ENCODE peak calls at places on chromosomes 3 and 15, in five cellular contexts. O, L, B, H and K are unnamed samples.

GRCh38 chr15:67463488-67463887 is 57.4 kb upstream of the C15orf61 start:
- DNase-seq in O (no peak), B (no peak), H (no peak), L (no peak), K (no peak)

GRCh38 chr3:37855363-37855970 is 6.2 kb upstream of the CTDSPL start:
- DNase-seq in L (peak), O (peak), H (peak), B (peak), K (peak)

GRCh38 chr3:42844815-42845214 is 30.9 kb downstream of the CYP8B1 start:
- DNase-seq in B (no peak), H (no peak), L (no peak), O (no peak), K (no peak)

GRCh38 chr3:196108075-196108743 is 26.3 kb upstream of the TFRC start:
- DNase-seq in L (no peak), H (no peak), O (peak), B (no peak), K (no peak)

GRCh38 chr15:97893988-97894387 is 66.5 kb upstream of the ARRDC4 start:
- DNase-seq in B (no peak), O (no peak), L (no peak), H (no peak), K (no peak)

GRCh38 chr3:6679510-6679909 is 181.4 kb upstream of the GRM7 start:
- DNase-seq in H (no peak), L (no peak), O (no peak), B (no peak), K (no peak)

GRCh38 chr3:41075958-41076357 is 123.3 kb upstream of the CTNNB1 start:
- DNase-seq in O (no peak), B (no peak), L (no peak), H (peak), K (no peak)

GRCh38 chr3:39096775-39097174 is 10.7 kb downstream of the GORASP1 start:
- DNase-seq in H (no peak), L (no peak), O (no peak), B (no peak), K (peak)

GRCh38 chr3:8769088-8769822 is at the start of gene OXTR:
- DNase-seq in H (peak), L (peak), O (no peak), B (peak), K (peak)

DNA sequence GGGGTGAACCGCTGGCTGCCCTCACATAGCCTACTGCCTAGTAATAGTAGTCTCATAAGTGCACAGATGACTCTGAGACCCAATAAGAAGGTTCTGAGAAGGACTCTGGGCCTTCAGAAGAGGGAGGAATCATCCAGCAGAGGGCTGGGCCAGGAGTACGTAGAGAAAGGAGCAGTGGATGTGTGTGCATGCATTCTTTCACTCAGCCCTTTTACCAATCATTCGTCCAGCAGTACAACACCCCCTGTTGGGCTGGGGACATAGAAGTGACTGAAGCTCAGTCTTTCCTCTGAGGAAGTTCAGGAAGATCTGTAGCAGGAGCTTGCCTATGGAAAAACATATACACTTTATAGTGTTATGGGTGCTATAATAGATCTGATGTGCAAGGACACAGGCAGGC is 333.1 kb downstream of the CLSTN2 start:
- DNase-seq in L (no peak), H (no peak), B (no peak), O (no peak), K (no peak)
- TF ChIP-seq CTCF in L (no peak), H (no peak), B (no peak), O (no peak), K (no peak)

GRCh38 chr15:101126618-101127502 is 125.0 kb downstream of the CHSY1 start:
- DNase-seq in L (no peak), O (no peak), B (no peak), H (peak), K (no peak)
- TF ChIP-seq CTCF in L (no peak), O (no peak), B (no peak), H (no peak), K (no peak)

GRCh38 chr3:79820089-79820488 is 52.3 kb upstream of the ROBO1 start:
- DNase-seq in B (no peak), O (no peak), H (no peak), L (no peak), K (no peak)

GRCh38 chr3:79818015-79818414 is 50.2 kb upstream of the ROBO1 start:
- DNase-seq in H (no peak), O (no peak), L (no peak), B (no peak), K (no peak)

GRCh38 chr3:79815478-79815877 is 47.7 kb upstream of the ROBO1 start:
- DNase-seq in L (no peak), B (no peak), H (no peak), O (no peak), K (no peak)

GRCh38 chr3:79822076-79822475 is 54.3 kb upstream of the ROBO1 start:
- DNase-seq in L (no peak), H (no peak), O (no peak), B (no peak), K (no peak)

DNA sequence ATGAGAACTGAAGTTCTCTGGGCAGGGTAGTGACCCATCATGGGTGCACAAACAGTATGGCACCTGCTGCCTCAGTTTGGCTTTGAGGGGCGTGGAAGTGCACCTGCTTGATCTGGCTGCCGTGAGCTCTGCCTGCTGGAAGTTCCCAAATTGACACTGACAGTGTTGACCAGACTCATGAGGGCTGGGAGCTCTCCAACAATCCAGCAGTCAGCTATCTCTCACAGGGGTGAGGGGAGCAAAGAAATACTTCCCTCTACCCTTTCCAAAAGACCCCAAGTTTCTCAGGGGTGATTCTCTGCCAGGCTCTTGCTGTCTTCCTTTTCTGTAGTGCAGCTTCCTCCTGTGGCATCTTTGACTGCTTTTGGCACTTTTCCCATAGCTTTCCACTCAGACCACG is 49.4 kb upstream of the ROBO1 start:
- DNase-seq in H (no peak), L (no peak), O (no peak), B (no peak), K (no peak)
- TF ChIP-seq CTCF in H (no peak), L (no peak), O (no peak), B (no peak), K (no peak)

GRCh38 chr3:128849776-128850542 is 29.5 kb upstream of the ACAD9 start:
- DNase-seq in L (no peak), O (no peak), H (peak), B (no peak), K (no peak)
- TF ChIP-seq CTCF in L (no peak), O (no peak), H (peak), B (no peak), K (no peak)

GRCh38 chr3:122001892-122002291 is 20.2 kb downstream of the ILDR1 start:
- DNase-seq in H (no peak), B (no peak), L (no peak), O (no peak), K (no peak)

GRCh38 chr3:122005033-122005565 is 16.9 kb downstream of the ILDR1 start:
- DNase-seq in O (peak), L (no peak), B (no peak), H (no peak), K (no peak)

GRCh38 chr3:122003596-122003995 is 18.5 kb downstream of the ILDR1 start:
- DNase-seq in B (no peak), H (no peak), O (no peak), L (no peak), K (no peak)

GRCh38 chr3:122004123-122004522 is 17.9 kb downstream of the ILDR1 start:
- DNase-seq in L (no peak), H (peak), O (no peak), B (no peak), K (no peak)

DNA sequence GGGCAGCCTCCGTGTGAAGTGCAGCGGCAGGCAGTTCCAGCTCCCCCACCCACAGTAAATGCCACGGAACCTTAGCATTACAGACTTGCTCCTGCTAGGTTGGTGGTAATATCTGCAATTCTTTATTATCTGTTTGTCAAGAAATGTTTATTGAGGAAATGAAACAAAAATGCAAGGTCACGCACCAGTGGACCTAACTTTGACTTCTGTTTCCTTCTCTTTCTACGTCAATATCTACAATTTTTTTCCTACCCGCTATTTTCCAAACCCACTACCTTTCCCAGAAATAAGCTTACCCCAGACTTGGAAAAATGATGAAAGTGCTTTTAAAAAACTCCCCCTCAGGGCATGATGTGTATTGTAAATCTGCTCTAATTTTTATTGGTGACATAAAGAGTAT is 18.9 kb downstream of the ILDR1 start:
- DNase-seq in H (peak), L (no peak), B (no peak), O (no peak), K (no peak)
- TF ChIP-seq CTCF in H (no peak), L (no peak), B (no peak), O (no peak), K (no peak)

GRCh38 chr3:52055537-52056351 is 627 bp downstream of the DUSP7 start:
- DNase-seq in L (peak), B (peak), H (peak), O (peak), K (peak)
- TF ChIP-seq CTCF in L (no peak), B (no peak), H (no peak), O (no peak), K (no peak)

GRCh38 chr3:184808021-184808420 is 3.9 kb upstream of the VPS8 start:
- DNase-seq in H (no peak), O (no peak), L (no peak), B (no peak), K (peak)
- TF ChIP-seq CTCF in H (no peak), O (no peak), L (no peak), B (no peak), K (no peak)

GRCh38 chr3:10334042-10334441 is 13.1 kb upstream of the SEC13 start:
- DNase-seq in H (no peak), O (no peak), B (no peak), L (no peak), K (no peak)

GRCh38 chr3:10335871-10336622 is 15.1 kb upstream of the SEC13 start:
- DNase-seq in O (no peak), B (no peak), H (no peak), L (no peak), K (no peak)

GRCh38 chr3:10333359-10333670 is 12.4 kb upstream of the SEC13 start:
- DNase-seq in O (no peak), H (no peak), L (no peak), B (no peak), K (no peak)

GRCh38 chr3:10335190-10335738 is 14.4 kb upstream of the SEC13 start:
- DNase-seq in L (no peak), B (no peak), O (no peak), H (no peak), K (no peak)

GRCh38 chr3:10334461-10334860 is 13.5 kb upstream of the SEC13 start:
- DNase-seq in H (no peak), O (no peak), B (peak), L (no peak), K (no peak)
- TF ChIP-seq CTCF in H (peak), O (no peak), B (peak), L (no peak), K (no peak)

DNA sequence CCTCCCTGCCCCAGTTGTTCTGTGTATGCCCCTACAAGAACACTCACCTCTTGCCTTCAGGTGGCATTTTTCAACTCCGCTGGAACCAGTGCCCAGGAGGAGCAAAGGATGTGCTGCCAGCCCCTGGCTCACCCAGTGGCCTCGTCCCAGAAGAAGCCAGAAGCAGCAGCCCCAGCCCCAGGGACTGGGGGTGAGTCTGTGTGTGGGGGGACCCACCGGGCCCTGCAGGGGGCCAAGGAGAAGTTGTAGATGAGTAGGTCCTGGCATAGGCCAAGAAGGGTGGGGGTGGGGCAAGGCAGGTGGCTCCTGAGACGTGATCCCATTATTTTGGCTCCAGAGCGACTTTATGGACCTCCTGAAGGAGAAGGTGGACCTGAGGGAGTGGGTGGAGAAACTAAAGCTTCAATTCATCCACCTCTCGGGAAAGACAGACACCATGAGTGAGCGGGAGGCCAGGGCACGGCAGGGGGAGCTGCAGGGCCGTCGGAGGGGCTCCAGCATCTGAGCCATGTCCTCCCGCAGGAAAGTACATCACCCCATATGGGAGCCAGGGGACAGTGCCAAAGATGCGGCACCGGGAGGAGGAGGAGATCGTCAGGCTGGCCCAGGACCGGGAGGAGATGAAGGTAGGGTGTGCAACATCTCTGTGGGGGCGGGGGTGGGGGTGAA is 29.3 kb downstream of the NGRN start:
- DNase-seq in B (no peak), O (no peak), L (no peak), H (no peak), K (no peak)
- TF ChIP-seq CTCF in B (no peak), O (no peak), L (no peak), H (peak), K (no peak)